ENCODE peak calls at places on chromosomes 12 and 14, in seven cellular contexts. F is thyroid gland, W is esophagus muscularis mucosa, T is heart left ventricle, P is adrenal gland, H is prostate gland, L is ovary. V is an unnamed sample.
A peak's percentile ranks its signal among the peaks of the same experiment; 100 is the strongest.

GRCh38 chr12:12017798-12018197 is 52.9 kb upstream of the BCL2L14 start:
- DNase-seq in F (no peak), W (no peak), T (no peak), P (no peak), H (no peak), L (no peak), V (no peak)

GRCh38 chr14:101018561-101019290 is 115.2 kb upstream of the RTL1 start:
- DNase-seq in F (no peak), W (peak; percentile 75), T (no peak), P (peak; percentile 15), H (peak; percentile 2), L (peak; percentile 29), V (peak; percentile 17)

GRCh38 chr12:1740161-1740948 is 49.5 kb downstream of the ADIPOR2 start:
- DNase-seq in F (no peak), W (no peak), T (no peak), P (no peak), H (no peak), L (no peak), V (no peak)

GRCh38 chr12:45273717-45274271 is 57.9 kb downstream of the ANO6 start:
- DNase-seq in F (no peak), W (no peak), T (peak; percentile 58), P (peak; percentile 65), H (no peak), L (no peak), V (no peak)

GRCh38 chr14:93085916-93086315 is 29.8 kb downstream of the ITPK1 start:
- DNase-seq in F (no peak), W (no peak), T (no peak), P (no peak), H (no peak), L (no peak), V (no peak)

GRCh38 chr12:96073346-96074336 is 38.3 kb upstream of the LTA4H start:
- DNase-seq in F (no peak), W (no peak), T (no peak), P (no peak), H (no peak), L (no peak), V (no peak)

GRCh38 chr12:101356794-101357193 is 50.8 kb downstream of the ARL1 start:
- DNase-seq in F (no peak), W (no peak), T (no peak), P (no peak), H (no peak), L (no peak), V (no peak)

GRCh38 chr14:104394606-104394910 is 185.0 kb upstream of the C14orf180 start:
- DNase-seq in F (no peak), W (peak; percentile 47), T (no peak), P (no peak), H (no peak), L (no peak), V (no peak)

GRCh38 chr12:104201238-104202001 is 14.2 kb upstream of the TXNRD1 start:
- DNase-seq in F (peak; percentile 23), W (no peak), T (no peak), P (peak; percentile 56), H (peak; percentile 39), L (no peak), V (peak; percentile 41)

GRCh38 chr12:58481811-58482210 is 438.5 kb downstream of the LRIG3 start:
- DNase-seq in F (no peak), W (no peak), T (no peak), P (no peak), H (no peak), L (no peak), V (no peak)

GRCh38 chr12:30989754-30990153 is 63.2 kb downstream of the TSPAN11 start:
- DNase-seq in F (no peak), W (no peak), T (peak; percentile 44), P (no peak), H (peak; percentile 26), L (no peak), V (no peak)

GRCh38 chr14:91338369-91338768 is 79.3 kb downstream of the CCDC88C start:
- DNase-seq in F (no peak), W (no peak), T (no peak), P (no peak), H (no peak), L (peak; percentile 52), V (no peak)

GRCh38 chr14:102020058-102020971 is 55.9 kb downstream of the DYNC1H1 start:
- DNase-seq in F (no peak), W (no peak), T (no peak), P (no peak), H (no peak), L (no peak), V (no peak)

GRCh38 chr12:1790470-1790869 is 29.9 kb upstream of the LRTM2 start:
- DNase-seq in F (no peak), W (peak; percentile 47), T (no peak), P (no peak), H (no peak), L (no peak), V (no peak)

GRCh38 chr12:121511931-121512330 is 68.9 kb downstream of the KDM2B start:
- DNase-seq in F (no peak), W (no peak), T (no peak), P (no peak), H (no peak), L (no peak), V (no peak)

GRCh38 chr12:79566452-79566851 is 124.3 kb downstream of the PAWR start:
- DNase-seq in F (no peak), W (no peak), T (no peak), P (no peak), H (peak; percentile 43), L (no peak), V (no peak)
- TF ChIP-seq POLR2A in F (no peak), W (no peak), T (no peak), P (no peak), H (no peak), L (no peak), V (no peak)

GRCh38 chr14:106874365-106874764 is 1348.0 kb downstream of the TMEM121 start:
- DNase-seq in F (no peak), W (no peak), T (no peak), P (no peak), H (no peak), L (no peak), V (no peak)

GRCh38 chr14:106879241-106879640 is 1352.9 kb downstream of the TMEM121 start:
- DNase-seq in F (no peak), W (no peak), T (no peak), P (peak; percentile 54), H (no peak), L (peak; percentile 73), V (peak; percentile 63)

GRCh38 chr14:106875503-106875902 is 1349.1 kb downstream of the TMEM121 start:
- DNase-seq in F (no peak), W (no peak), T (no peak), P (no peak), H (no peak), L (peak; percentile 81), V (peak; percentile 51)

GRCh38 chr14:106876711-106877110 is 1350.3 kb downstream of the TMEM121 start:
- DNase-seq in F (no peak), W (no peak), T (no peak), P (no peak), H (no peak), L (no peak), V (no peak)

DNA sequence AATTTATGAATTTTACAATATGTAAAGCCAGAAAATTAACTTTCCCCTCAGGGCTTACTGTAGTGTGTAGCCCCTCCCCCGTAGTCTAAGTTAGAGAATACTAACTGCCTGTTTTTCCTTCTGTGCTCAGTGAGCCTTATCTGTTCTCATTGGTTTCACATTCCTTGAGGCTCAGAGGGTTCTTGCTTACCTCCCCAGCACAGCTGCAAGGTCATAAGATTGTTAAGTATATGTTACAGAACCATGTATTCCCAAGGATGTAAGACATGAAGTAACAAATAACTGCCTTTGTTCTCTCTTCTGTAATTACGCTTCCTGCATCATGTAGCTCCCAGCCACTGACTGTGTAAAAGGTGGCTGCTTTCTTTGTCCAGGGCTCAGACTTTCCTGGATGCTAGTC is 1351.1 kb downstream of the TMEM121 start:
- DNase-seq in F (no peak), W (no peak), T (no peak), P (no peak), H (no peak), L (no peak), V (no peak)
- H3K9me3 ChIP-seq in F (no peaks in the 10 kb centered on the region), W (no peaks in the 10 kb centered on the region), T (no peaks in the 10 kb centered on the region), P (no peaks in the 10 kb centered on the region), H (no peaks in the 10 kb centered on the region), L (no peaks in the 10 kb centered on the region), V (no peaks in the 10 kb centered on the region)

GRCh38 chr12:67698711-67699603 is 50.4 kb downstream of the DYRK2 start:
- DNase-seq in F (no peak), W (no peak), T (no peak), P (no peak), H (no peak), L (no peak), V (no peak)

GRCh38 chr12:67702136-67702535 is 53.6 kb downstream of the DYRK2 start:
- DNase-seq in F (no peak), W (no peak), T (no peak), P (no peak), H (no peak), L (no peak), V (no peak)

GRCh38 chr12:67705394-67706370 is 57.1 kb downstream of the DYRK2 start:
- DNase-seq in F (no peak), W (no peak), T (no peak), P (peak; percentile 29), H (no peak), L (no peak), V (no peak)

GRCh38 chr12:67701121-67701520 is 52.6 kb downstream of the DYRK2 start:
- DNase-seq in F (no peak), W (no peak), T (no peak), P (no peak), H (no peak), L (no peak), V (no peak)

DNA sequence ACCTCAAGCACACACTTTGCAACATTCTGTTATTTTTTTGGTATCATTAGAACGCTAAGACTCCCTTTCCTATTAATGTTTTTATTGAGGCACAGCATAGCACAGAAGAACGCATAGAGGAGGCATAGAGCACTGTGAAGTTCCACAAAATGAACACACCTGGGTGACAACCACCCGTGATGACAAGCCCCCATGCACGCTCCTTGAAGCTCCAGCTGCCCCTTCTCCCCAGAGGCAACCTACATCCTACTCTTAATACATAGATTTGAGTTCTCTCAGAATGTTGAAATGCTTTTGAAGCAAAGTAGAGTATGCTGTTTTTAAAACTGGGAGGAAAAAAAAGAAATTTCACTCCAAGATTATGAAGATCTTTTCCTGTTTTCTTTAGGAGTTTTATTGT is 55.5 kb downstream of the DYRK2 start:
- DNase-seq in F (no peak), W (no peak), T (no peak), P (no peak), H (no peak), L (no peak), V (no peak)
- H3K36me3 ChIP-seq in F (no peaks in the 10 kb centered on the region), W (no peaks in the 10 kb centered on the region), T (no peaks in the 10 kb centered on the region), P (no peaks in the 10 kb centered on the region), H (no peaks in the 10 kb centered on the region), L (no peaks in the 10 kb centered on the region), V (no peaks in the 10 kb centered on the region)

DNA sequence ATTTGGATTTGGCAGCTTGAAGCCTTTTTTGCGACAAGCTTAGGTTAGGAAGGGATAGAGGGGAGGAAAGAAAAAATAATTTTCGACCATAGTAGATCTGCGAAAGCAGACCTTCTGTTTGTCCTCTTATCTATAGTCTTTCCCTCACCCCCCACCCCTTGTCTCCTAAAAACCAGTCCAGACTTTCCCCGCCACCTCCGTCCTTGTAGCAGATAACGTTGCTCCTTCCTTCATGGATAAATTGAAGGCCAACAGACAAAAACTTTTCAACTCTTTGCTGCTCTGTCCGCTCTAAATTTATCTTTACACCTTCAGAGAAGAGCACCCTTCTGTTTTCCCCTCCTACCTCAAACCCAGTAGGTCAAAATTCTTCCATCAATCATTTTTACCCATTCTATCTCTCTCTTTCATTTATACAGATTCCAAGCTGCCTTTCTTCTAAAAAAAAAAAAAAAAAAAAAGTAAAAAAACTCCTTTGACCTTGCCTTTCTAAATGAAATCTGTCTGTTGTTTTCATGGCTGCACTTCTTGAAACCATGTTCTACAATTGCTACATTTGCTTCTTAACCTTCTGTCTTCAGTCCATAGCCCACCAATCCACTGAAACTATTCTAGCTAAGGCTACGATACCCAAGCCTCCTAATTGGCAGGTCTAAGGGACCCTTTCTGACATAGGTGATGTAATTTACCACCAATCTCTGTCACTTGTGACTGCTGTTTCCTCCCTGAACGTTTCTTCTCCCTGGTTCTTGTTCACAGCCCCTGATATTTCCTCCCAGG is 11.1 kb upstream of the NEMF start:
- DNase-seq in F (peak; percentile 13), W (no peak), T (no peak), P (peak; percentile 48), H (no peak), L (no peak), V (no peak)
- TF ChIP-seq POLR2A in F (no peak), W (no peak), T (no peak), P (no peak), H (no peak), L (no peak), V (no peak)